ENCODE peak calls at places on chromosomes 2 and 18, in seven cellular contexts. Z is PC-9, Y is uterus, E is HL-60, W is breast epithelium, D is esophagus muscularis mucosa, M is endothelial cell of umbilical vein. X is an unnamed sample.
A peak's percentile ranks its signal among the peaks of the same experiment; 100 is the strongest.

GRCh38 chr2:188850786-188851185 is 123.4 kb upstream of the COL3A1 start:
- DNase-seq in Y (peak; percentile 85), E (no peak), D (no peak), W (no peak), M (no peak), Z (no peak), X (peak; percentile 8)

GRCh38 chr2:29923110-29923721 is 1.8 kb upstream of the ALK start:
- DNase-seq in D (no peak), Y (peak; percentile 23), Z (peak; percentile 26), W (no peak), E (peak; percentile 46), M (peak; percentile 33), X (peak; percentile 79)

GRCh38 chr18:59823611-59824195 is 76.1 kb upstream of the PMAIP1 start:
- DNase-seq in E (peak; percentile 61), M (peak; percentile 51), W (no peak), Y (peak; percentile 77), Z (peak; percentile 59), D (no peak), X (peak; percentile 90)

GRCh38 chr2:99851091-99851490 is 291.3 kb downstream of the AFF3 start:
- DNase-seq in Z (no peak), D (no peak), E (no peak), M (no peak), Y (no peak), W (no peak), X (no peak)

GRCh38 chr2:150571121-150571520 is 83.7 kb upstream of the RND3 start:
- DNase-seq in W (no peak), E (no peak), D (no peak), M (no peak), Y (no peak), Z (no peak), X (no peak)

GRCh38 chr2:185618630-185619029 is 120.0 kb upstream of the FSIP2 start:
- DNase-seq in M (no peak), Y (no peak), E (no peak), D (no peak), Z (no peak), W (no peak), X (peak; percentile 21)

GRCh38 chr2:154623819-154624218 is 74.7 kb upstream of the KCNJ3 start:
- DNase-seq in Y (no peak), D (no peak), W (no peak), Z (peak; percentile 21), E (peak; percentile 4), M (peak; percentile 45), X (peak; percentile 20)

GRCh38 chr2:218961651-218962570 is 2.4 kb downstream of the CDK5R2 start:
- DNase-seq in Z (no peak), Y (no peak), M (no peak), E (no peak), W (no peak), D (no peak), X (no peak)

GRCh38 chr2:73034661-73035374 is 36.7 kb downstream of the SFXN5 start:
- DNase-seq in D (peak; percentile 64), Z (no peak), W (no peak), E (peak; percentile 96), M (no peak), Y (no peak), X (no peak)

GRCh38 chr2:241870081-241870541 is 582 bp downstream of the RTP5 start:
- DNase-seq in M (no peak), Y (no peak), Z (no peak), D (no peak), W (no peak), E (no peak), X (no peak)

GRCh38 chr2:158187908-158188307 is 86.2 kb downstream of the UPP2 start:
- DNase-seq in Y (no peak), M (no peak), W (no peak), E (no peak), Z (no peak), D (no peak), X (no peak)

GRCh38 chr2:225192869-225193268 is 150.6 kb upstream of the DOCK10 start:
- DNase-seq in W (no peak), E (no peak), Y (no peak), Z (no peak), M (no peak), D (no peak), X (peak; percentile 64)

GRCh38 chr2:215454519-215454918 is 18.7 kb upstream of the FN1 start:
- DNase-seq in Y (no peak), W (no peak), E (no peak), D (no peak), Z (no peak), M (peak; percentile 73), X (peak; percentile 77)

GRCh38 chr2:137888845-137889244 is 75.4 kb upstream of the HNMT start:
- DNase-seq in Y (no peak), M (peak; percentile 31), Z (peak; percentile 54), W (no peak), E (peak; percentile 19), D (no peak), X (peak; percentile 42)

GRCh38 chr2:138275881-138276280 is 225.7 kb upstream of the SPOPL start:
- DNase-seq in E (no peak), M (no peak), Z (no peak), D (no peak), Y (no peak), W (no peak), X (no peak)

GRCh38 chr2:142803158-142803557 is 74.3 kb upstream of the KYNU start:
- DNase-seq in D (no peak), E (no peak), Y (no peak), W (no peak), M (no peak), Z (no peak), X (no peak)

GRCh38 chr2:143875295-143876199 is 644.4 kb downstream of the ZEB2 start:
- DNase-seq in W (no peak), Y (no peak), E (no peak), Z (no peak), D (no peak), M (no peak), X (no peak)

GRCh38 chr2:238850096-238850495 is 2.2 kb downstream of the TWIST2 start:
- DNase-seq in Z (no peak), E (no peak), M (no peak), W (no peak), D (no peak), Y (no peak), X (no peak)
- H3K4me3 ChIP-seq in Z (no peak overlapping the region), E (no peak overlapping the region), M (no peak overlapping the region), W (peak overlapping the region; percentile 78), D (peak overlapping the region; percentile 78), Y (peak overlapping the region; percentile 78), X (peak overlapping the region; percentile 78)

GRCh38 chr2:217953011-217953481 is 49.7 kb downstream of the TNS1 start:
- DNase-seq in M (no peak), E (no peak), W (no peak), Z (no peak), Y (peak; percentile 75), D (no peak), X (peak; percentile 42)

GRCh38 chr2:217954051-217954450 is 48.7 kb downstream of the TNS1 start:
- DNase-seq in W (no peak), Z (no peak), M (no peak), Y (peak; percentile 19), D (no peak), E (no peak), X (no peak)

GRCh38 chr2:217954469-217954868 is 48.3 kb downstream of the TNS1 start:
- DNase-seq in Y (peak; percentile 35), E (no peak), M (no peak), Z (peak; percentile 58), D (no peak), W (no peak), X (no peak)

GRCh38 chr2:217952409-217952808 is 50.4 kb downstream of the TNS1 start:
- DNase-seq in D (no peak), W (no peak), M (no peak), E (no peak), Z (no peak), Y (peak; percentile 15), X (no peak)

GRCh38 chr2:217953531-217953932 is 49.3 kb downstream of the TNS1 start:
- DNase-seq in Y (peak; percentile 67), Z (no peak), E (no peak), M (no peak), W (no peak), D (no peak), X (no peak)
- H3K4me3 ChIP-seq in Y (no peak overlapping the region), Z (no peak overlapping the region), E (no peak overlapping the region), M (no peak overlapping the region), W (no peak overlapping the region), D (peak overlapping the region; percentile 17), X (no peak overlapping the region)

GRCh38 chr2:55620123-55620779 is 2.8 kb upstream of the PPP4R3B start:
- DNase-seq in Z (peak; percentile 6), E (peak; percentile 54), M (no peak), Y (no peak), D (no peak), W (no peak), X (peak; percentile 41)
- H3K4me3 ChIP-seq in Z (no peak overlapping the region), E (peak overlapping the region; percentile 78), M (no peak overlapping the region), Y (no peak overlapping the region), D (no peak overlapping the region), W (no peak overlapping the region), X (no peak overlapping the region)

GRCh38 chr2:95208101-95208500 is 780 bp downstream of the ZNF892 start:
- DNase-seq in Z (no peak), E (no peak), Y (no peak), W (no peak), D (no peak), M (no peak), X (peak; percentile 19)
- H3K4me3 ChIP-seq in Z (peak overlapping the region; percentile 63), E (no peak overlapping the region), Y (peak overlapping the region; percentile 67), W (peak overlapping the region; percentile 60), D (peak overlapping the region; percentile 80), M (peak overlapping the region; percentile 60), X (peak overlapping the region; percentile 92)

DNA sequence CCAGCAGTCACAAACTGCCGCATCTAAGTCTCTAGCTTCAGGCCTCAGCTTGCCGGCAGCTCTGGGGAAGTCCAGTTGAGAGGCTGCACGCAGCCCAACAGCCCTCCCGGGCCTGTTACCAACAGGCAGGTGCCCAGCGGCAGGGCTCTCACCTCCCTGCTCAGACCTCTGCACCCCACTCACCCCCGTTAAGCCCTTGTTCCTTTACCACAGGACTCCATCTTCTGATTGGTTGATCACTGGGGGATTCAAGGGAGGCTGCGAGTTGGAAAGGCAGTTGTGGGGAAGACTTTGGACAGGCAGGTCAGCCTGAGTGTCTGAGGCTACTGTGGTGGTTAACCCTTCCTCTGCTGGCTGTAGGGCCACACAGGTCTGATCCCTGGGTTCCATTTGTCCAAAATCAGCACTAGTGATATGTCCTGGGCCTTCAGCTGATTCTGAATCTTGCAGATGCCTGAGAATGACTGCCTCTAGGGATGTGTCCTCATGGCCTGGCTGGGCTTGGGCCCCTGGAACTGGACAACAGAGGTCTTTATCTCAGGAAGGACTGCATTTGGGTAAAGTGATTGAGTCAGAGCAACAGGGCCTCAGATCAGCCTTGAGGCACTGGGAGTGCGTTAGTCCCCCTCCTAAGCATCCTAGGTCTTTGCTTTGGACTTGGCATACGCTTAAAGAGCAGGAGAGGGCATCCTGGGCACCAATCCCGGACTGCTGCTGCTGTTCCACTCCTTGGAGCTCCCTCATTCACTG is 88.4 kb downstream of the APOB start:
- DNase-seq in D (no peak), Z (no peak), W (no peak), Y (no peak), E (no peak), M (no peak), X (no peak)
- H3K4me3 ChIP-seq in D (no peak overlapping the region), Z (no peak overlapping the region), W (no peak overlapping the region), Y (no peak overlapping the region), E (no peak overlapping the region), M (no peak overlapping the region), X (no peak overlapping the region)